ENCODE peak calls at places on chromosomes 2 and 18, in six cellular contexts. Z is NCI-H1105; M is glutamatergic neuron; D is stimulated activated CD4-positive, alpha-beta T cell treated with anti-CD3 and anti-CD28 coated beads, Interleukin-1b, Interleukin-23, amount 100 ng/mL, for 24 hours; G is AG10803; H is astrocyte of the spinal cord. S is an unnamed sample.

GRCh38 chr18:77250501-77250925 is 865 bp downstream of the GALR1 start:
- DNase-seq in Z (no peak), M (peak; percentile 40), D (no peak), G (no peak), H (no peak), S (no peak)

GRCh38 chr2:105896765-105897163 is 152.1 kb downstream of the NCK2 start:
- DNase-seq in Z (no peak), M (no peak), D (no peak), G (no peak), H (no peak), S (no peak)

GRCh38 chr18:3305354-3305762 is 43.4 kb downstream of the MYL12B start:
- DNase-seq in Z (no peak), M (no peak), D (peak; percentile 29), G (peak; percentile 95), H (peak; percentile 98), S (peak; percentile 100)

GRCh38 chr2:121038831-121039230 is 246.2 kb downstream of the TFCP2L1 start:
- DNase-seq in Z (peak; percentile 89), M (no peak), D (no peak), G (no peak), H (no peak), S (no peak)

GRCh38 chr18:34697891-34698290 is 12.2 kb upstream of the DTNA start:
- DNase-seq in Z (no peak), M (no peak), D (no peak), G (no peak), H (peak; percentile 15), S (no peak)

GRCh38 chr2:69390001-69390400 is 3.0 kb upstream of the GFPT1 start:
- DNase-seq in Z (no peak), M (no peak), D (no peak), G (peak; percentile 35), H (no peak), S (no peak)

GRCh38 chr2:86256300-86256699 is 57.0 kb downstream of the MRPL35 start:
- DNase-seq in Z (no peak), M (no peak), D (no peak), G (no peak), H (no peak), S (no peak)

GRCh38 chr2:105187531-105187930 is 54.0 kb upstream of the GPR45 start:
- DNase-seq in Z (no peak), M (no peak), D (no peak), G (peak; percentile 5), H (no peak), S (no peak)

GRCh38 chr18:63363951-63364350 is 3.1 kb downstream of the KDSR start:
- DNase-seq in Z (no peak), M (no peak), D (no peak), G (no peak), H (no peak), S (no peak)

GRCh38 chr2:54524236-54524991 is 68.3 kb downstream of the SPTBN1 start:
- DNase-seq in Z (no peak), M (no peak), D (no peak), G (peak; percentile 84), H (peak; percentile 75), S (peak; percentile 83)

GRCh38 chr2:96895709-96896651 is 26.1 kb upstream of the SEMA4C start:
- DNase-seq in Z (peak; percentile 61), M (no peak), D (no peak), G (no peak), H (no peak), S (no peak)

GRCh38 chr2:37855283-37856041 is 69.6 kb upstream of the RMDN2 start:
- DNase-seq in Z (no peak), M (no peak), D (no peak), G (peak; percentile 40), H (no peak), S (no peak)

GRCh38 chr2:3186766-3187165 is 190.9 kb downstream of the EIPR1 start:
- DNase-seq in Z (no peak), M (no peak), D (no peak), G (no peak), H (no peak), S (no peak)

GRCh38 chr2:228767196-228767595 is 503.9 kb downstream of the PID1 start:
- DNase-seq in Z (no peak), M (no peak), D (no peak), G (peak; percentile 46), H (peak; percentile 63), S (peak; percentile 19)

GRCh38 chr2:12774381-12774780 is 57.6 kb downstream of the TRIB2 start:
- DNase-seq in Z (no peak), M (no peak), D (no peak), G (peak; percentile 72), H (no peak), S (no peak)

GRCh38 chr2:181438298-181438697 is 18.9 kb upstream of the ITGA4 start:
- DNase-seq in Z (no peak), M (no peak), D (no peak), G (no peak), H (no peak), S (no peak)

GRCh38 chr2:53498210-53498609 is 269.4 kb upstream of the CHAC2 start:
- DNase-seq in Z (no peak), M (no peak), D (no peak), G (peak; percentile 43), H (peak; percentile 65), S (peak; percentile 88)

GRCh38 chr18:44725300-44726096 is 44.8 kb downstream of the SETBP1 start:
- DNase-seq in Z (no peak), M (no peak), D (peak; percentile 56), G (peak; percentile 70), H (peak; percentile 64), S (peak; percentile 43)

GRCh38 chr2:166249318-166249717 is 121.5 kb upstream of the SCN1A start:
- DNase-seq in Z (no peak), M (no peak), D (no peak), G (no peak), H (no peak), S (no peak)

GRCh38 chr18:25289040-25289631 is 62.8 kb downstream of the ZNF521 start:
- DNase-seq in Z (no peak), M (no peak), D (no peak), G (peak; percentile 96), H (peak; percentile 95), S (peak; percentile 91)

GRCh38 chr2:163248321-163249090 is 409.9 kb upstream of the KCNH7 start:
- DNase-seq in Z (no peak), M (no peak), D (no peak), G (no peak), H (no peak), S (no peak)

GRCh38 chr18:12408247-12408869 is 629 bp downstream of the PRELID3A start:
- DNase-seq in Z (no peak), M (no peak), D (no peak), G (peak; percentile 42), H (peak; percentile 42), S (no peak)

S was measured in IMR-90.